ENCODE peak calls at places on chromosomes 11 and 22, in four cellular contexts. One of them, this sample, is unnamed.

GRCh38 chr11:33718441-33718840 is 17.8 kb downstream of the CD59 start:
- DNase-seq in right lobe of liver: no peak
- DNase-seq in stimulated activated CD4-positive, alpha-beta T cell treated with anti-CD3 and anti-CD28 coated beads, Interleukin-1b, Interleukin-23, amount 100 ng/mL, for 4 hours: no peak
- DNase-seq in germinal center: no peak
- DNase-seq in this sample: no peak

GRCh38 chr11:8719260-8720190 is 36.9 kb downstream of the RPL27A start:
- DNase-seq in stimulated activated CD4-positive, alpha-beta T cell treated with anti-CD3 and anti-CD28 coated beads, Interleukin-1b, Interleukin-23, amount 100 ng/mL, for 4 hours: no peak
- DNase-seq in right lobe of liver: no peak
- DNase-seq in germinal center: no peak
- DNase-seq in this sample: no peak

GRCh38 chr11:8070417-8071101 is 10.5 kb upstream of the TUB start:
- DNase-seq in stimulated activated CD4-positive, alpha-beta T cell treated with anti-CD3 and anti-CD28 coated beads, Interleukin-1b, Interleukin-23, amount 100 ng/mL, for 4 hours: no peak
- DNase-seq in germinal center: peak; percentile 64
- DNase-seq in right lobe of liver: no peak
- DNase-seq in this sample: no peak

GRCh38 chr22:37953062-37953436 is 352 bp downstream of the C22orf23 start:
- DNase-seq in right lobe of liver: no peak
- DNase-seq in stimulated activated CD4-positive, alpha-beta T cell treated with anti-CD3 and anti-CD28 coated beads, Interleukin-1b, Interleukin-23, amount 100 ng/mL, for 4 hours: no peak
- DNase-seq in germinal center: no peak
- DNase-seq in this sample: no peak

GRCh38 chr11:110176366-110177056 is 83.3 kb downstream of the ZC3H12C start:
- DNase-seq in right lobe of liver: no peak
- DNase-seq in germinal center: no peak
- DNase-seq in stimulated activated CD4-positive, alpha-beta T cell treated with anti-CD3 and anti-CD28 coated beads, Interleukin-1b, Interleukin-23, amount 100 ng/mL, for 4 hours: no peak
- DNase-seq in this sample: no peak

GRCh38 chr11:8296872-8297271 is 33.2 kb upstream of the LMO1 start:
- DNase-seq in stimulated activated CD4-positive, alpha-beta T cell treated with anti-CD3 and anti-CD28 coated beads, Interleukin-1b, Interleukin-23, amount 100 ng/mL, for 4 hours: no peak
- DNase-seq in right lobe of liver: no peak
- DNase-seq in germinal center: no peak
- DNase-seq in this sample: no peak

GRCh38 chr11:91170711-91171110 is 947.9 kb upstream of the CHORDC1 start:
- DNase-seq in right lobe of liver: no peak
- DNase-seq in germinal center: no peak
- DNase-seq in stimulated activated CD4-positive, alpha-beta T cell treated with anti-CD3 and anti-CD28 coated beads, Interleukin-1b, Interleukin-23, amount 100 ng/mL, for 4 hours: no peak
- DNase-seq in this sample: no peak

GRCh38 chr11:123494195-123495050 is 64.4 kb downstream of the GRAMD1B start:
- DNase-seq in germinal center: no peak
- DNase-seq in right lobe of liver: no peak
- DNase-seq in stimulated activated CD4-positive, alpha-beta T cell treated with anti-CD3 and anti-CD28 coated beads, Interleukin-1b, Interleukin-23, amount 100 ng/mL, for 4 hours: no peak
- DNase-seq in this sample: no peak

GRCh38 chr11:110787680-110788079 is 75.4 kb upstream of the ARHGAP20 start:
- DNase-seq in stimulated activated CD4-positive, alpha-beta T cell treated with anti-CD3 and anti-CD28 coated beads, Interleukin-1b, Interleukin-23, amount 100 ng/mL, for 4 hours: no peak
- DNase-seq in right lobe of liver: no peak
- DNase-seq in germinal center: no peak
- DNase-seq in this sample: no peak

GRCh38 chr22:33302049-33302545 is 243.9 kb upstream of the SYN3 start:
- DNase-seq in right lobe of liver: peak; percentile 92
- DNase-seq in germinal center: peak; percentile 77
- DNase-seq in stimulated activated CD4-positive, alpha-beta T cell treated with anti-CD3 and anti-CD28 coated beads, Interleukin-1b, Interleukin-23, amount 100 ng/mL, for 4 hours: peak; percentile 5
- DNase-seq in this sample: peak; percentile 29

GRCh38 chr22:29265929-29266328 is 1.9 kb downstream of the RHBDD3 start:
- DNase-seq in stimulated activated CD4-positive, alpha-beta T cell treated with anti-CD3 and anti-CD28 coated beads, Interleukin-1b, Interleukin-23, amount 100 ng/mL, for 4 hours: no peak
- DNase-seq in germinal center: no peak
- DNase-seq in right lobe of liver: no peak
- DNase-seq in this sample: no peak

GRCh38 chr11:47248304-47248663 is 330 bp downstream of the ACP2 start:
- DNase-seq in stimulated activated CD4-positive, alpha-beta T cell treated with anti-CD3 and anti-CD28 coated beads, Interleukin-1b, Interleukin-23, amount 100 ng/mL, for 4 hours: no peak
- DNase-seq in right lobe of liver: no peak
- DNase-seq in germinal center: peak; percentile 41
- DNase-seq in this sample: no peak

GRCh38 chr11:81005595-81005994 is 1564.8 kb upstream of the TENM4 start:
- DNase-seq in stimulated activated CD4-positive, alpha-beta T cell treated with anti-CD3 and anti-CD28 coated beads, Interleukin-1b, Interleukin-23, amount 100 ng/mL, for 4 hours: no peak
- DNase-seq in right lobe of liver: no peak
- DNase-seq in germinal center: no peak
- DNase-seq in this sample: no peak

GRCh38 chr22:20111045-20111688 is 4.7 kb upstream of the RANBP1 start:
- DNase-seq in stimulated activated CD4-positive, alpha-beta T cell treated with anti-CD3 and anti-CD28 coated beads, Interleukin-1b, Interleukin-23, amount 100 ng/mL, for 4 hours: no peak
- DNase-seq in right lobe of liver: peak; percentile 38
- DNase-seq in germinal center: peak; percentile 62
- DNase-seq in this sample: no peak

GRCh38 chr22:34579519-34579918 is 486.4 kb upstream of the ISX start:
- DNase-seq in germinal center: no peak
- DNase-seq in stimulated activated CD4-positive, alpha-beta T cell treated with anti-CD3 and anti-CD28 coated beads, Interleukin-1b, Interleukin-23, amount 100 ng/mL, for 4 hours: no peak
- DNase-seq in right lobe of liver: no peak
- DNase-seq in this sample: no peak

GRCh38 chr11:130765951-130766649 is 150.2 kb downstream of the SNX19 start:
- DNase-seq in stimulated activated CD4-positive, alpha-beta T cell treated with anti-CD3 and anti-CD28 coated beads, Interleukin-1b, Interleukin-23, amount 100 ng/mL, for 4 hours: no peak
- DNase-seq in germinal center: no peak
- DNase-seq in right lobe of liver: no peak
- DNase-seq in this sample: no peak

GRCh38 chr11:127733552-127733951 is 733.0 kb upstream of the KIRREL3 start:
- DNase-seq in right lobe of liver: no peak
- DNase-seq in germinal center: no peak
- DNase-seq in stimulated activated CD4-positive, alpha-beta T cell treated with anti-CD3 and anti-CD28 coated beads, Interleukin-1b, Interleukin-23, amount 100 ng/mL, for 4 hours: no peak
- DNase-seq in this sample: no peak

GRCh38 chr11:126410649-126411048 is 55.2 kb downstream of the ST3GAL4 start:
- DNase-seq in stimulated activated CD4-positive, alpha-beta T cell treated with anti-CD3 and anti-CD28 coated beads, Interleukin-1b, Interleukin-23, amount 100 ng/mL, for 4 hours: no peak
- DNase-seq in germinal center: no peak
- DNase-seq in right lobe of liver: no peak
- DNase-seq in this sample: no peak

GRCh38 chr11:100709233-100709999 is 22.3 kb downstream of the ARHGAP42 start:
- DNase-seq in germinal center: no peak
- DNase-seq in stimulated activated CD4-positive, alpha-beta T cell treated with anti-CD3 and anti-CD28 coated beads, Interleukin-1b, Interleukin-23, amount 100 ng/mL, for 4 hours: no peak
- DNase-seq in right lobe of liver: no peak
- DNase-seq in this sample: no peak

GRCh38 chr22:41311487-41311886 is 10.2 kb downstream of the ZC3H7B start:
- DNase-seq in stimulated activated CD4-positive, alpha-beta T cell treated with anti-CD3 and anti-CD28 coated beads, Interleukin-1b, Interleukin-23, amount 100 ng/mL, for 4 hours: no peak
- DNase-seq in germinal center: no peak
- DNase-seq in right lobe of liver: no peak
- DNase-seq in this sample: no peak

GRCh38 chr11:113528982-113529381 is 53.8 kb upstream of the DRD2 start:
- DNase-seq in germinal center: no peak
- DNase-seq in stimulated activated CD4-positive, alpha-beta T cell treated with anti-CD3 and anti-CD28 coated beads, Interleukin-1b, Interleukin-23, amount 100 ng/mL, for 4 hours: no peak
- DNase-seq in right lobe of liver: no peak
- DNase-seq in this sample: no peak

GRCh38 chr22:46791201-46791731 is 28.8 kb downstream of the TBC1D22A start:
- DNase-seq in germinal center: peak; percentile 58
- DNase-seq in stimulated activated CD4-positive, alpha-beta T cell treated with anti-CD3 and anti-CD28 coated beads, Interleukin-1b, Interleukin-23, amount 100 ng/mL, for 4 hours: peak; percentile 60
- DNase-seq in right lobe of liver: no peak
- DNase-seq in this sample: no peak

GRCh38 chr11:116843661-116844060 is 6.2 kb upstream of the APOA1 start:
- DNase-seq in stimulated activated CD4-positive, alpha-beta T cell treated with anti-CD3 and anti-CD28 coated beads, Interleukin-1b, Interleukin-23, amount 100 ng/mL, for 4 hours: no peak
- DNase-seq in germinal center: no peak
- DNase-seq in right lobe of liver: no peak
- DNase-seq in this sample: no peak

GRCh38 chr11:96114178-96115070 is 190.5 kb upstream of the MTMR2 start:
- DNase-seq in germinal center: no peak
- DNase-seq in stimulated activated CD4-positive, alpha-beta T cell treated with anti-CD3 and anti-CD28 coated beads, Interleukin-1b, Interleukin-23, amount 100 ng/mL, for 4 hours: no peak
- DNase-seq in right lobe of liver: no peak
- DNase-seq in this sample: no peak

GRCh38 chr22:42299586-42300285 is 29.3 kb upstream of the TCF20 start:
- DNase-seq in right lobe of liver: no peak
- DNase-seq in germinal center: peak; percentile 49
- DNase-seq in stimulated activated CD4-positive, alpha-beta T cell treated with anti-CD3 and anti-CD28 coated beads, Interleukin-1b, Interleukin-23, amount 100 ng/mL, for 4 hours: peak; percentile 43
- DNase-seq in this sample: no peak

GRCh38 chr22:43633631-43634030 is 178.5 kb downstream of the EFCAB6 start:
- DNase-seq in germinal center: no peak
- DNase-seq in stimulated activated CD4-positive, alpha-beta T cell treated with anti-CD3 and anti-CD28 coated beads, Interleukin-1b, Interleukin-23, amount 100 ng/mL, for 4 hours: no peak
- DNase-seq in right lobe of liver: no peak
- DNase-seq in this sample: no peak

GRCh38 chr11:7610393-7610792 is 62.9 kb downstream of the CYB5R2 start:
- DNase-seq in germinal center: no peak
- DNase-seq in stimulated activated CD4-positive, alpha-beta T cell treated with anti-CD3 and anti-CD28 coated beads, Interleukin-1b, Interleukin-23, amount 100 ng/mL, for 4 hours: no peak
- DNase-seq in right lobe of liver: no peak
- DNase-seq in this sample: no peak

GRCh38 chr11:2368178-2368850 is 8.8 kb upstream of the CD81 start:
- DNase-seq in right lobe of liver: no peak
- DNase-seq in germinal center: no peak
- DNase-seq in stimulated activated CD4-positive, alpha-beta T cell treated with anti-CD3 and anti-CD28 coated beads, Interleukin-1b, Interleukin-23, amount 100 ng/mL, for 4 hours: no peak
- DNase-seq in this sample: no peak

GRCh38 chr11:122045181-122045586 is 70.8 kb downstream of the BLID start:
- DNase-seq in germinal center: no peak
- DNase-seq in right lobe of liver: no peak
- DNase-seq in stimulated activated CD4-positive, alpha-beta T cell treated with anti-CD3 and anti-CD28 coated beads, Interleukin-1b, Interleukin-23, amount 100 ng/mL, for 4 hours: no peak
- DNase-seq in this sample: no peak

GRCh38 chr11:65243773-65244172 is 18.0 kb upstream of the POLA2 start:
- DNase-seq in stimulated activated CD4-positive, alpha-beta T cell treated with anti-CD3 and anti-CD28 coated beads, Interleukin-1b, Interleukin-23, amount 100 ng/mL, for 4 hours: no peak
- DNase-seq in germinal center: no peak
- DNase-seq in right lobe of liver: peak; percentile 7
- DNase-seq in this sample: no peak